ENCODE peak calls at places on chromosomes 7 and 10, in ten cellular contexts. R, X, V, H, L, F, Y, T, D and C are unnamed samples.

GRCh38 chr7:125661-126060 is 66.7 kb upstream of the FAM20C start:
- DNase-seq in R (no peak), Y (no peak), X (no peak), F (no peak), L (no peak), V (no peak), T (no peak), H (no peak), D (no peak), C (no peak)

GRCh38 chr10:11402392-11402791 is 209.1 kb downstream of the USP6NL start:
- DNase-seq in R (no peak), D (no peak), V (peak), Y (no peak), L (no peak), F (no peak), T (no peak), H (no peak), X (no peak), C (no peak)

GRCh38 chr10:86368987-86369386 is 2.4 kb upstream of the GRID1 start:
- DNase-seq in D (no peak), X (no peak), F (no peak), H (no peak), Y (no peak), R (no peak), L (peak), T (no peak), V (peak), C (peak)

GRCh38 chr7:85573849-85574248 is 387.0 kb upstream of the SEMA3D start:
- DNase-seq in T (no peak), D (no peak), Y (no peak), R (no peak), X (no peak), F (no peak), L (no peak), V (no peak), H (no peak), C (no peak)

GRCh38 chr10:67612577-67613537 is 83.1 kb downstream of the CTNNA3 start:
- DNase-seq in L (no peak), D (peak), T (no peak), X (peak), R (peak), V (no peak), Y (no peak), H (no peak), F (peak), C (no peak)

GRCh38 chr7:16925609-16926008 is 43.8 kb upstream of the AGR3 start:
- DNase-seq in D (no peak), H (no peak), L (no peak), X (no peak), R (no peak), V (no peak), F (no peak), Y (no peak), T (no peak), C (no peak)

GRCh38 chr7:28330384-28331070 is 81.8 kb upstream of the CREB5 start:
- DNase-seq in Y (no peak), H (no peak), R (no peak), D (no peak), L (no peak), F (no peak), T (no peak), X (no peak), V (no peak), C (no peak)

GRCh38 chr10:126171555-126171954 is 216.7 kb downstream of the ADAM12 start:
- DNase-seq in V (no peak), Y (no peak), T (no peak), D (peak), L (no peak), R (peak), X (peak), H (no peak), F (no peak), C (no peak)

GRCh38 chr7:99679400-99680191 is at the start of gene CYP3A5:
- DNase-seq in H (peak), D (no peak), R (no peak), F (no peak), X (peak), L (no peak), V (no peak), T (peak), Y (no peak), C (no peak)

GRCh38 chr7:132815696-132816334 is 239.5 kb upstream of the PLXNA4 start:
- DNase-seq in Y (no peak), V (no peak), D (peak), H (no peak), R (no peak), F (no peak), L (no peak), X (no peak), T (no peak), C (no peak)

GRCh38 chr10:93745411-93746065 is 12.2 kb upstream of the LGI1 start:
- DNase-seq in Y (no peak), X (peak), R (no peak), D (peak), T (no peak), L (no peak), V (no peak), H (no peak), F (no peak), C (no peak)

GRCh38 chr10:19654576-19654975 is 161.7 kb upstream of the PLXDC2 start:
- DNase-seq in T (no peak), X (peak), H (no peak), L (no peak), Y (no peak), V (no peak), R (peak), D (peak), F (no peak), C (no peak)

GRCh38 chr10:31090894-31091607 is 59.4 kb upstream of the ZNF438 start:
- DNase-seq in V (no peak), Y (no peak), R (no peak), F (peak), L (no peak), T (no peak), H (no peak), X (no peak), D (no peak), C (no peak)

GRCh38 chr7:129925416-129926002 is 27.3 kb downstream of the UBE2H start:
- DNase-seq in D (peak), F (no peak), T (no peak), X (peak), H (peak), Y (no peak), R (peak), V (no peak), L (no peak), C (no peak)

GRCh38 chr10:23345861-23346260 is 1.3 kb upstream of the C10orf67 start:
- DNase-seq in R (peak), Y (no peak), L (no peak), V (no peak), D (peak), T (no peak), F (no peak), X (peak), H (no peak), C (no peak)

GRCh38 chr10:31647861-31648260 is 280.8 kb downstream of the ARHGAP12 start:
- DNase-seq in V (no peak), F (no peak), Y (no peak), H (no peak), R (no peak), T (no peak), D (no peak), X (no peak), L (no peak), C (no peak)

GRCh38 chr10:52216852-52217251 is 97.2 kb upstream of the DKK1 start:
- DNase-seq in R (peak), H (no peak), T (peak), F (no peak), D (peak), X (peak), L (no peak), V (no peak), Y (no peak), C (no peak)

GRCh38 chr10:24603333-24603732 is 120.4 kb downstream of the ARHGAP21 start:
- DNase-seq in F (no peak), D (peak), R (no peak), V (no peak), T (no peak), H (no peak), Y (no peak), L (no peak), X (peak), C (no peak)

GRCh38 chr7:77657427-77658331 is 38.6 kb upstream of the RSBN1L start:
- DNase-seq in V (no peak), H (no peak), L (no peak), X (peak), D (peak), F (peak), Y (no peak), T (no peak), R (peak), C (no peak)

GRCh38 chr10:34808789-34809745 is 6.0 kb downstream of the PARD3 start:
- DNase-seq in D (peak), X (peak), F (no peak), L (peak), T (no peak), R (no peak), Y (no peak), V (no peak), H (no peak), C (no peak)

GRCh38 chr10:18340496-18341051 is 200.3 kb downstream of the CACNB2 start:
- DNase-seq in T (no peak), Y (no peak), R (no peak), H (no peak), X (peak), V (no peak), F (no peak), D (peak), L (no peak), C (no peak)

GRCh38 chr10:76432274-76433012 is 1001.0 kb downstream of the LRMDA start:
- DNase-seq in H (peak), D (peak), F (no peak), X (peak), R (no peak), T (peak), L (no peak), V (peak), Y (no peak), C (no peak)

GRCh38 chr7:47498229-47499056 is 83.5 kb downstream of the TNS3 start:
- DNase-seq in F (no peak), X (no peak), H (no peak), D (no peak), T (peak), L (peak), Y (no peak), V (no peak), R (no peak), C (peak)

GRCh38 chr10:116259638-116260037 is 13.4 kb downstream of the GFRA1 start:
- DNase-seq in R (no peak), F (no peak), X (no peak), L (no peak), V (no peak), Y (no peak), H (no peak), T (no peak), D (no peak), C (no peak)

DNA sequence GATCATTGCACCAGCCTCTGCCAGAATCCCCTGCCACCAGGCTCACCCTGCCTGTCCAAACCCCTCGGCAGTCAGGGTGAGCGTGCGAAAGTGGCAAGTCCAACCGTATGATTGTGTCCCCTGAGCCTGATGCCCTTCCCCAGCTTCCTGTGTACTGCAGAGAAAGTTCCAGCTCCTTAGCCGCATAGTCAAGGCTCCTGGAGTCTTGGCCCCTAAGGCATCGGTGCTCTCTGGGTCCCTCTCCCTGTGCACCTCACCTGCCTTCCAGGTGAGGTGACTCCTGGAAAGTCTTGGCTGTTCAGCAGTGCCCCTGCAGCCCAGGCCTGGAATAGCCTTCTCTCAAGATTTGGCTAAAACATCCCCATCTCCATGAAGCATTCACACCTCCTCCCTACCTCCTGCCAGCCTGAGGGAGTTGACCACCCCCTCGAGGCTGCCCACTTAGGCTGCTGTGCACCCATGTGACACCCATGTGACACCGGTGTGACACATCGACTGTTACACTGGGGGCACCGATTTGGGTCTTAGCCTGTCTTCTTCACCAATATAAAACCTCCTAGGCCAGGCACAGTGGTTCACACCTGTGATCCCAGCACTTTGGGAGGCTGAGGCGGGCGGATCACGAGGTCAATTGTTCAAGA is 56.2 kb upstream of the ELN start:
- DNase-seq in R (no peak), H (no peak), T (no peak), V (no peak), D (no peak), L (peak), F (no peak), X (no peak), Y (peak), C (no peak)
- TF ChIP-seq CTCF in R (no peak), H (no peak), T (no peak), V (no peak), D (peak), L (no peak), F (no peak), X (no peak), Y (no peak), C (no peak)

DNA sequence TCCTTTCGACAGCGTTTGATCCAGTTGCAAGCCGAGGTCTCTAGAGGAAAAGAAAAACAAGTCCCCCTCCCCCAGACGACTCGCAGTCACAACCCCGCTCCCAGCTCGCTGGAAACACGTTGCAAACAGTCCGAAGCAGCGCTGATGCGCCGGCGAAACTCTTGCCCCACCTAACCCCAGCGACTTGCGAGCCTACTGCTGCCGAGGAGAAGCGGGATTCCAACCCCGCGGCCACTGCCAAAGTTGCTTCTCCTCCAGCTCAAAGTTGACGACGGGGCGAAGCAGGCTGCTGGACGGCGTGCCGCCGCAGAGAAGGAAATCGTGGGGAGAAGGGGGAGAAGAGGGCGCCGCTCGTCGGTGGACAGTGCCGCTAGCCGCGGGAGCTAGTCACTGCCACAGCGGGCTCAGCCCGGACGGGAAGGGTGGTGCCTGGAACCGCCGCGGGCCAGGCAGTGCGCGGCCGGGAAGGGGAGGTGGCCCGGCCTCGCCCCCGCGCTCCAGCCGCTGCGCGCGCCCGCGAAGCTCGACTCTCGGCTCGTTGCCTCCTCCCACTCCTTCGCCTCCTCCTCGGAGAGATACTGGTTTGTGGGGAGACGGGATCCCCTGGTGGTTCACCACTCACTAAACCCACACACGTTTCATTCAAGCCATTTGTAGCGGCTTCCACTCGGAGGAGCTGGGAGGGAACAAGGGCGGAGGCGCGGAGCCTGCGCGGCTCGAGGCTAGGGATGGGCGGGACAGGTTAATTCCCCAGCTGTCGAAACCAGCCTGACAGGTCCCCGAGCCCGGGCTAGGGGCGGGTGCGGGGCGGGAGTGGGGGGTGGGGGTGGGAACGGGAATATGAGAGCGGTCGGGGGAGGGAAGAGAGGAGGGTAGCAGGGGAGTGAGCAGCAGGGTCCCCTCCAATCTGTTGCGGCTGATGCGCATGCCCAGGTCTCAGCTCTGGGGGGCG is at the start of gene GPR37:
- DNase-seq in H (peak), T (peak), L (peak), X (peak), Y (no peak), V (no peak), R (no peak), D (peak), F (peak), C (no peak)
- TF ChIP-seq CTCF in H (peak), T (peak), L (no peak), X (peak), Y (no peak), V (no peak), R (peak), D (peak), F (no peak), C (no peak)

GRCh38 chr10:66218258-66218657 is 707.6 kb upstream of the LRRTM3 start:
- DNase-seq in R (no peak), D (no peak), H (no peak), T (no peak), X (no peak), V (no peak), F (no peak), Y (no peak), L (no peak), C (no peak)

GRCh38 chr10:66215921-66216320 is 709.9 kb upstream of the LRRTM3 start:
- DNase-seq in D (no peak), F (no peak), H (no peak), Y (no peak), L (no peak), R (no peak), T (no peak), X (no peak), V (no peak), C (no peak)

GRCh38 chr10:66218981-66219587 is 706.8 kb upstream of the LRRTM3 start:
- DNase-seq in T (no peak), X (no peak), D (no peak), Y (no peak), V (no peak), L (no peak), R (no peak), F (no peak), H (no peak), C (no peak)

GRCh38 chr10:66209025-66209424 is 716.8 kb upstream of the LRRTM3 start:
- DNase-seq in H (no peak), R (no peak), L (no peak), X (no peak), T (no peak), V (no peak), Y (no peak), D (no peak), F (no peak), C (no peak)

GRCh38 chr10:66215005-66215404 is 710.8 kb upstream of the LRRTM3 start:
- DNase-seq in V (no peak), X (no peak), Y (no peak), H (no peak), R (no peak), T (no peak), L (no peak), D (no peak), F (no peak), C (no peak)
- TF ChIP-seq CTCF in V (no peak), X (no peak), Y (no peak), H (no peak), R (no peak), T (no peak), L (no peak), D (no peak), F (no peak), C (no peak)

GRCh38 chr7:108167460-108167859 is 37.3 kb upstream of the LAMB4 start:
- DNase-seq in X (peak), Y (no peak), R (no peak), V (no peak), D (no peak), T (no peak), L (no peak), F (no peak), H (no peak), C (no peak)

GRCh38 chr7:108164946-108165345 is 34.8 kb upstream of the LAMB4 start:
- DNase-seq in H (no peak), X (no peak), D (no peak), Y (no peak), F (no peak), T (no peak), V (no peak), R (no peak), L (no peak), C (no peak)

GRCh38 chr7:108164342-108164741 is 34.2 kb upstream of the LAMB4 start:
- DNase-seq in T (no peak), D (no peak), Y (no peak), R (no peak), L (no peak), X (no peak), V (no peak), F (no peak), H (no peak), C (no peak)

GRCh38 chr7:108166687-108167086 is 36.5 kb upstream of the LAMB4 start:
- DNase-seq in F (no peak), V (no peak), R (no peak), D (no peak), H (no peak), T (no peak), X (no peak), Y (no peak), L (no peak), C (no peak)

GRCh38 chr7:108165726-108166125 is 35.6 kb upstream of the LAMB4 start:
- DNase-seq in F (no peak), R (no peak), X (no peak), T (no peak), D (no peak), V (no peak), L (no peak), Y (no peak), H (no peak), C (no peak)
- TF ChIP-seq CTCF in F (no peak), R (no peak), X (no peak), T (no peak), D (no peak), V (no peak), L (no peak), Y (no peak), H (no peak), C (no peak)